ENCODE peak calls at places on chromosomes 16 and 17, in eight cellular contexts. L is heart left ventricle, U is cardiac muscle cell, W is stomach, S is thoracic aorta, Y is breast epithelium, N is neural progenitor cell, A is right lobe of liver. E is an unnamed sample.

GRCh38 chr17:1998426-1998784 is 26.7 kb downstream of the RTN4RL1 start:
- DNase-seq in Y (no peak), N (peak; percentile 51), U (no peak), L (no peak), W (no peak), A (peak; percentile 55), S (no peak), E (no peak)

GRCh38 chr16:88430185-88430523 is 22.9 kb upstream of the ZFPM1 start:
- DNase-seq in N (no peak), L (no peak), A (no peak), Y (no peak), W (no peak), U (no peak), S (no peak), E (no peak)

GRCh38 chr17:27540300-27541105 is 84.3 kb downstream of the KSR1 start:
- DNase-seq in L (peak; percentile 70), N (no peak), Y (peak; percentile 62), S (peak; percentile 66), A (peak; percentile 78), W (peak; percentile 92), U (peak; percentile 100), E (peak; percentile 94)

GRCh38 chr16:6382787-6383515 is 949.7 kb upstream of the RBFOX1 start:
- DNase-seq in U (no peak), Y (no peak), W (no peak), S (no peak), L (no peak), N (no peak), A (no peak), E (no peak)

GRCh38 chr16:58026705-58027340 is 1.3 kb downstream of the MMP15 start:
- DNase-seq in L (peak; percentile 57), U (no peak), Y (no peak), A (peak; percentile 41), N (peak; percentile 66), W (peak; percentile 39), S (no peak), E (peak; percentile 55)

GRCh38 chr17:81491193-81491592 is 21.4 kb downstream of the ACTG1 start:
- DNase-seq in L (no peak), A (no peak), W (no peak), U (no peak), S (no peak), Y (no peak), N (no peak), E (no peak)

GRCh38 chr17:3818786-3819185 is 17.8 kb upstream of the ITGAE start:
- DNase-seq in A (no peak), W (no peak), S (no peak), N (no peak), L (no peak), U (no peak), Y (no peak), E (no peak)

GRCh38 chr16:9136596-9136995 is 45.2 kb downstream of the HAPSTR1 start:
- DNase-seq in W (no peak), N (no peak), Y (no peak), A (no peak), L (no peak), S (no peak), U (no peak), E (peak; percentile 35)

GRCh38 chr17:63274156-63274555 is 171.9 kb downstream of the CYB561 start:
- DNase-seq in L (peak; percentile 24), A (no peak), W (no peak), N (no peak), U (peak; percentile 80), Y (no peak), S (no peak), E (no peak)

GRCh38 chr16:87948119-87948545 is 3.1 kb upstream of the BANP start:
- DNase-seq in S (no peak), Y (no peak), L (no peak), U (no peak), N (no peak), A (no peak), W (no peak), E (no peak)

GRCh38 chr17:58669853-58670252 is 22.0 kb downstream of the TEX14 start:
- DNase-seq in L (no peak), S (no peak), N (no peak), U (peak; percentile 37), A (no peak), Y (no peak), W (no peak), E (no peak)

GRCh38 chr17:58666858-58667267 is 25.0 kb downstream of the TEX14 start:
- DNase-seq in N (no peak), U (peak; percentile 94), W (peak; percentile 74), L (peak; percentile 82), Y (peak; percentile 79), S (peak; percentile 16), A (peak; percentile 80), E (peak; percentile 89)

GRCh38 chr17:58668598-58668935 is 23.3 kb downstream of the TEX14 start:
- DNase-seq in N (no peak), S (no peak), U (no peak), W (no peak), L (no peak), A (no peak), Y (no peak), E (no peak)

GRCh38 chr17:58665946-58666857 is 25.6 kb downstream of the TEX14 start:
- DNase-seq in Y (no peak), L (no peak), N (no peak), U (no peak), S (no peak), A (no peak), W (no peak), E (no peak)

GRCh38 chr17:58667934-58668597 is 23.8 kb downstream of the TEX14 start:
- DNase-seq in A (no peak), S (no peak), L (no peak), N (no peak), Y (no peak), U (no peak), W (no peak), E (no peak)
- H3K27ac ChIP-seq in A (no peak overlapping the region), S (no peak overlapping the region), L (no peak overlapping the region), N (no peak overlapping the region), Y (no peak overlapping the region), U (no peak overlapping the region), W (no peak overlapping the region), E (no peak overlapping the region)

GRCh38 chr17:73939808-73940207 is 263.7 kb upstream of the RPL38 start:
- DNase-seq in N (no peak), U (no peak), W (no peak), L (no peak), Y (no peak), S (no peak), A (no peak), E (no peak)
- H3K4me1 ChIP-seq in N (no peaks in the 10 kb centered on the region), U (no peaks in the 10 kb centered on the region), W (no peaks in the 10 kb centered on the region), L (no peaks in the 10 kb centered on the region), Y (no peaks in the 10 kb centered on the region), S (no peaks in the 10 kb centered on the region), A (no peaks in the 10 kb centered on the region), E (no peaks in the 10 kb centered on the region)

GRCh38 chr17:76529224-76529642 is 8.3 kb downstream of the CYGB start:
- DNase-seq in U (peak; percentile 95), W (peak; percentile 48), L (peak; percentile 80), Y (peak; percentile 68), N (no peak), S (peak; percentile 46), A (no peak), E (peak; percentile 80)
- TF ChIP-seq CTCF in U (no peak), W (no peak), L (no peak), Y (peak; percentile 18), N (no peak), S (no peak), A (no peak), E (no peak)

DNA sequence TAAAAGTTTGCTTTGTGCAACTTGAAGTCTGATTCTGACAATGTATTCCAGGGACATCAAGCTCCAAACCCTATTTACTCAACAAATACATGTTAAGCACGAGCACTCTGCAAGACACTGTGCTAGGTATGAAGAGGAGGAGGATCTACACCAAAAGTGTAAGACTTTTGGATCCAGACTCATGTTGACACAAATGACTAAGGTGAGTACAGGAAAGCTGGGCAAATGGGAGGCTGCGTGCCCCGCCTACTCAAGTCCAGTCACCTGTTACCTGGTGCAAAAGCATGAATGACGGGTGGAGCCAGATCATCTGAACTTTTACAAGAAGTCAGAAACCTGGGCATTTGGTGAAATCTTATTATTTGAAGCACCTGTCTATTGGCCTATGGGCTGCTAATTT is 120.7 kb downstream of the ABCC12 start:
- DNase-seq in A (no peak), W (no peak), S (no peak), Y (no peak), L (no peak), U (no peak), N (no peak), E (no peak)
- H3K27ac ChIP-seq in A (no peak overlapping the region), W (no peak overlapping the region), S (no peak overlapping the region), Y (no peak overlapping the region), L (no peak overlapping the region), U (no peak overlapping the region), N (no peak overlapping the region), E (no peak overlapping the region)

DNA sequence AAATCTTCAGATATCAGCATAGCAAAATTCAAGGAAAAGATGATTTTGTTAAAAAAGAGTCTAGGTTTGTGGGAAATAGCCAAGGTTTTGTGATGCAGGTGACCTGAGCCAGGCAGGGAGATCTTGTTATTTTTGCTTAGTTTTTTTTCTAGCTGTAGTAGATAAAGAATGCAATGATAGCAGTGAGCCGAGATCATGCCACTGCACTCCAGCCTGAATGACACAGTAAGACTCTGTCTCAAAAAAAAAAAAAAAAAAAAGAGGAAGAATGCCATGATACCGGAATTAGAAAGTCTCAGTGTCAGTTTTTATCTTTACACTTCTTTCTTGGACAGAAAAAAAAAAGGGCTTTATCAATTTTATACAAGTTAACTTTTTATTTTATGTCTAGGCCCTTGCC is 27.5 kb downstream of the TMEM238L start:
- DNase-seq in S (no peak), L (no peak), N (no peak), W (no peak), A (no peak), Y (no peak), U (no peak), E (no peak)
- H3K4me1 ChIP-seq in S (no peaks in the 10 kb centered on the region), L (no peaks in the 10 kb centered on the region), N (peaks cover 12% of the 10 kb centered on the region), W (peaks cover 7% of the 10 kb centered on the region), A (no peaks in the 10 kb centered on the region), Y (no peaks in the 10 kb centered on the region), U (peaks cover 9% of the 10 kb centered on the region), E (no peaks in the 10 kb centered on the region)

DNA sequence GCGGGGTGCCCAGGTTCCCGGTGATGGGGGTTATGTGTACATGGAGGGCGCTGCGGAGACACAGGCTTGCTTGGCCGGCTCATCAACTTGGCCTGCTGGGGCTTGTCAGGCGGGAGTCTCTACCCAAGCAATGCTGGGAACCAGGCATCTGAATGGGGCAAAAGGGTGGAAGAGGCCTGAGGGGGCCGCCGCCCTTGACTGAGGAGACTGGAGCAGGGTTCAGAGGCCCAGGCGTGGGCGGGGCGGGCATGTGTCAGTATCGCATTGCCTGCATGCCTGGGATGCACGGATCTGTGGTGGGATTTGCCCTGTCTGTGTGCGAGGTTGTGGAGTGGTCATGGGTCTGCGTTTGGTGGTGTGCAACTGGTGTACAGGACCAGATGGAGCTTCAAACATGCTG is 21.1 kb downstream of the ARHGAP23 start:
- DNase-seq in U (no peak), N (no peak), L (no peak), A (no peak), W (no peak), Y (no peak), S (no peak), E (no peak)
- TF ChIP-seq CTCF in U (no peak), N (no peak), L (no peak), A (no peak), W (no peak), Y (no peak), S (no peak), E (no peak)

E was measured in lower lobe of right lung.